ENCODE peak calls at places on chromosomes 5 and 9, in seven cellular contexts. P is right cardiac atrium; R is uterus; F is foreskin fibroblast; L is Panc1; X is H1; M is effector memory CD4-positive, alpha-beta T cell. W is an unnamed sample.

GRCh38 chr5:173499471-173500212 is 116.8 kb downstream of the BOD1 start:
- DNase-seq in P (peak), R (no peak), F (no peak), L (no peak), X (no peak), M (no peak), W (no peak)

GRCh38 chr5:139859013-139859412 is 63.4 kb downstream of the PSD2 start:
- DNase-seq in P (no peak), R (no peak), F (no peak), L (no peak), X (no peak), M (no peak), W (no peak)

GRCh38 chr5:142512680-142513042 is 173.2 kb downstream of the FGF1 start:
- DNase-seq in P (no peak), R (no peak), F (peak), L (peak), X (no peak), M (no peak), W (no peak)

GRCh38 chr5:139956342-139956741 is 86.8 kb downstream of the NRG2 start:
- DNase-seq in P (no peak), R (no peak), F (no peak), L (no peak), X (no peak), M (no peak), W (no peak)

GRCh38 chr5:149170292-149170691 is 29.0 kb downstream of the ABLIM3 start:
- DNase-seq in P (no peak), R (no peak), F (peak), L (no peak), X (no peak), M (no peak), W (no peak)

GRCh38 chr5:133918731-133919130 is 49.7 kb downstream of the C5orf15 start:
- DNase-seq in P (no peak), R (no peak), F (no peak), L (no peak), X (no peak), M (no peak), W (no peak)

GRCh38 chr5:61933787-61934626 is 372.0 kb upstream of the KIF2A start:
- DNase-seq in P (no peak), R (no peak), F (peak), L (peak), X (no peak), M (no peak), W (no peak)

GRCh38 chr5:171484460-171484899 is 65.0 kb downstream of the FGF18 start:
- DNase-seq in P (peak), R (peak), F (peak), L (no peak), X (no peak), M (no peak), W (peak)

GRCh38 chr9:93028448-93029006 is 30.0 kb upstream of the SUSD3 start:
- DNase-seq in P (no peak), R (no peak), F (no peak), L (no peak), X (no peak), M (peak), W (peak)

GRCh38 chr5:151040211-151040747 is 19.9 kb downstream of the GPX3 start:
- DNase-seq in P (no peak), R (no peak), F (peak), L (no peak), X (no peak), M (no peak), W (no peak)

GRCh38 chr9:12722131-12722530 is 28.9 kb downstream of the TYRP1 start:
- DNase-seq in P (no peak), R (no peak), F (peak), L (no peak), X (no peak), M (no peak), W (no peak)

GRCh38 chr5:96008487-96008886 is 46.8 kb upstream of the ELL2 start:
- DNase-seq in P (no peak), R (no peak), F (no peak), L (no peak), X (no peak), M (no peak), W (no peak)

GRCh38 chr9:84140535-84141101 is 160.0 kb downstream of the RMI1 start:
- DNase-seq in P (peak), R (no peak), F (peak), L (no peak), X (no peak), M (no peak), W (no peak)

GRCh38 chr5:3310551-3311340 is 284.9 kb upstream of the IRX1 start:
- DNase-seq in P (no peak), R (no peak), F (peak), L (no peak), X (no peak), M (no peak), W (no peak)
- H3K4me3 ChIP-seq in P (no peak), R (no peak), F (no peak), L (no peak), X (no peak), M (no peak), W (no peak)

GRCh38 chr5:136886623-136887022 is 521.3 kb upstream of the TRPC7 start:
- DNase-seq in P (no peak), R (no peak), F (no peak), L (peak), X (no peak), M (no peak), W (no peak)

GRCh38 chr5:136891175-136891574 is 525.8 kb upstream of the TRPC7 start:
- DNase-seq in P (no peak), R (no peak), F (no peak), L (no peak), X (no peak), M (no peak), W (no peak)

GRCh38 chr5:136890431-136891148 is 525.2 kb upstream of the TRPC7 start:
- DNase-seq in P (no peak), R (no peak), F (no peak), L (no peak), X (no peak), M (no peak), W (no peak)

GRCh38 chr5:136892026-136892425 is 526.7 kb upstream of the TRPC7 start:
- DNase-seq in P (no peak), R (no peak), F (no peak), L (no peak), X (no peak), M (no peak), W (no peak)

GRCh38 chr5:136891601-136892000 is 526.3 kb upstream of the TRPC7 start:
- DNase-seq in P (no peak), R (no peak), F (no peak), L (no peak), X (no peak), M (no peak), W (no peak)
- H3K4me3 ChIP-seq in P (no peak), R (no peak), F (no peak), L (no peak), X (no peak), M (no peak), W (no peak)

DNA sequence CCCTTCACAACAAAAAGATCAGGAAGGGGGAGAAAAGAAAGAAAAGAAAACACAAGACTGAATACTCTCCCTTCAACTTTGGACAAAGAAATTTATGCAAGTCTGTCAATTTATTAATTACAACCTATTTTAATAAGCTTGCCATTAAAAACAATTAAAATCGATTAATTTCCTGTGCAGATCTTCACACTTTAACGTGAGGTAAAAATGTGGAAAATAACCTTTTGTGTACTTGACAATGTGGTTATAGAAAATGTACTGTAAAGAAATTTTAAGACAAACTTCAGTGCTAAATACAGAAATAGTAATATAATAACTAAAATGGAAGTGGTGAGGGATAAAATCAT is 2.7 kb upstream of the MLLT3 start:
- DNase-seq in P (no peak), R (no peak), F (no peak), L (no peak), X (no peak), M (no peak), W (no peak)
- H3K4me3 ChIP-seq in P (peak), R (no peak), F (peak), L (peak), X (no peak), M (no peak), W (no peak)

DNA sequence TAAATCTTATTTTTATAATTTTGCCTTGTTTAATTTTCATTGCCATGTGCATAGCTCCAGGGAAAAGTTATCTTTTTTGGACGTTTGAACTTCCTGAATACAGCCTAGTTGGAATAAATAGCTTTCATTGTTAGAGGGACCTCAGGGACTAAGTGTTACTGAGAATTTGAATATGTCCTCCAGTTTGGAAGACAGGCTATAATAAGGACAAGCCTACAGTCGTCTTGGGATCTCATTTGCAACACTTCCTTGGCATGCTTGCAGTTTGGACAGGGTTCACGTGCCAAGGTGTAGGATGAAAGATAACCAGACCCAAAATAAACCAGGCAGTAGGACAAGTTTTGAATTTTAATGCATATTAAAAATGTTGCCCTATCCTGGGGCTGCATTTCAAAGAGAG is 134.2 kb downstream of the ACTBL2 start:
- DNase-seq in P (peak), R (no peak), F (no peak), L (no peak), X (no peak), M (no peak), W (no peak)
- H3K4me3 ChIP-seq in P (no peak), R (no peak), F (no peak), L (no peak), X (no peak), M (no peak), W (no peak)

W was measured in CD8-positive, alpha-beta T cell.